ENCODE peak calls at places on chromosomes 13 and 19, in ten cellular contexts. N is NCI-H1092; Q is sciatic nerve; U is omental fat pad; A is NCI-H1417; F is activated CD4-positive, alpha-beta T cell treated with anti-CD3 and anti-CD28 coated beads, Interleukin-2, amount 10 ng/mL, durations not matched to agents 24 days and 14 days; C is activated T-cell treated with anti-CD3 and anti-CD28 coated beads, Interleukin-2, amount 50 U/mL, for 1 hour; P is HCT116; W is AG09319; D is naive thymus-derived CD8-positive, alpha-beta T cell. L is an unnamed sample.

GRCh38 chr13:33411312-33411711 is 125.8 kb upstream of the STARD13 start:
- DNase-seq in N (no peak), Q (no peak), U (no peak), A (no peak), F (no peak), C (no peak), P (no peak), W (no peak), D (no peak), L (no peak)

GRCh38 chr19:58218899-58219298 is 9.8 kb upstream of the ZNF544 start:
- DNase-seq in N (no peak), Q (no peak), U (no peak), A (peak), F (peak), C (peak), P (peak), W (no peak), D (no peak), L (no peak)

GRCh38 chr19:5037936-5038335 is 69.0 kb downstream of the KDM4B start:
- DNase-seq in N (peak), Q (no peak), U (no peak), A (no peak), F (no peak), C (no peak), P (no peak), W (no peak), D (no peak), L (peak)

GRCh38 chr13:21987793-21988192 is 316.9 kb downstream of the FGF9 start:
- DNase-seq in N (no peak), Q (no peak), U (no peak), A (no peak), F (no peak), C (no peak), P (no peak), W (no peak), D (no peak), L (no peak)

GRCh38 chr13:112353856-112354255 is 22.3 kb upstream of the SPACA7 start:
- DNase-seq in N (no peak), Q (no peak), U (no peak), A (no peak), F (no peak), C (no peak), P (no peak), W (no peak), D (no peak), L (no peak)

GRCh38 chr13:98977568-98978270 is at the start of gene DOCK9:
- DNase-seq in N (no peak), Q (peak), U (no peak), A (peak), F (no peak), C (no peak), P (no peak), W (no peak), D (no peak), L (no peak)

GRCh38 chr19:49678970-49679831 is 2.1 kb downstream of the PRMT1 start:
- DNase-seq in N (no peak), Q (no peak), U (no peak), A (no peak), F (no peak), C (no peak), P (no peak), W (no peak), D (no peak), L (no peak)

GRCh38 chr13:52359534-52359933 is 46.4 kb downstream of the THSD1 start:
- DNase-seq in N (no peak), Q (no peak), U (no peak), A (no peak), F (no peak), C (no peak), P (no peak), W (no peak), D (no peak), L (no peak)

GRCh38 chr13:110336681-110337080 is 29.6 kb downstream of the COL4A2 start:
- DNase-seq in N (no peak), Q (no peak), U (no peak), A (no peak), F (no peak), C (no peak), P (no peak), W (no peak), D (no peak), L (no peak)

GRCh38 chr19:56114051-56114694 is 6.9 kb downstream of the ZNF787 start:
- DNase-seq in N (no peak), Q (no peak), U (no peak), A (no peak), F (no peak), C (no peak), P (no peak), W (no peak), D (no peak), L (no peak)

L was measured in DMS153.